ENCODE peak calls at places on chromosomes 11 and 22, in ten cellular contexts. One of them, this sample, is unnamed.

GRCh38 chr11:72821920-72822799 is 7.9 kb downstream of the ATG16L2 start:
- DNase-seq in psoas muscle: peak; percentile 89
- DNase-seq in H9: peak; percentile 95
- DNase-seq in GM12891: no peak
- DNase-seq in lung microvascular endothelial cell: peak; percentile 94
- DNase-seq in stimulated activated CD4-positive, alpha-beta T cell treated with anti-CD3 and anti-CD28 coated beads, Interleukin-2, amount 100 ng/mL, for 24 hours: peak; percentile 90
- DNase-seq in epithelial cell of prostate: peak; percentile 54
- DNase-seq in stimulated activated CD8-positive, alpha-beta memory T cell treated with anti-CD3 and anti-CD28 coated beads, Interleukin-2, amount 100 ng/mL, for 1 hour: peak; percentile 84
- DNase-seq in activated T-cell treated with anti-CD3 and anti-CD28 coated beads for 1 hour: peak; percentile 71
- DNase-seq in Kasumi-1: no peak
- DNase-seq in this sample: peak; percentile 45

GRCh38 chr22:35383679-35384071 is 2.8 kb downstream of the HMOX1 start:
- DNase-seq in H9: no peak
- DNase-seq in GM12891: no peak
- DNase-seq in activated T-cell treated with anti-CD3 and anti-CD28 coated beads for 1 hour: no peak
- DNase-seq in psoas muscle: no peak
- DNase-seq in stimulated activated CD4-positive, alpha-beta T cell treated with anti-CD3 and anti-CD28 coated beads, Interleukin-2, amount 100 ng/mL, for 24 hours: no peak
- DNase-seq in epithelial cell of prostate: no peak
- DNase-seq in lung microvascular endothelial cell: no peak
- DNase-seq in stimulated activated CD8-positive, alpha-beta memory T cell treated with anti-CD3 and anti-CD28 coated beads, Interleukin-2, amount 100 ng/mL, for 1 hour: no peak
- DNase-seq in Kasumi-1: no peak
- DNase-seq in this sample: no peak

GRCh38 chr11:63337070-63337469 is 32.5 kb upstream of the SLC22A9 start:
- DNase-seq in lung microvascular endothelial cell: no peak
- DNase-seq in epithelial cell of prostate: no peak
- DNase-seq in H9: no peak
- DNase-seq in stimulated activated CD4-positive, alpha-beta T cell treated with anti-CD3 and anti-CD28 coated beads, Interleukin-2, amount 100 ng/mL, for 24 hours: no peak
- DNase-seq in GM12891: no peak
- DNase-seq in activated T-cell treated with anti-CD3 and anti-CD28 coated beads for 1 hour: no peak
- DNase-seq in stimulated activated CD8-positive, alpha-beta memory T cell treated with anti-CD3 and anti-CD28 coated beads, Interleukin-2, amount 100 ng/mL, for 1 hour: no peak
- DNase-seq in psoas muscle: no peak
- DNase-seq in Kasumi-1: no peak
- DNase-seq in this sample: no peak

GRCh38 chr11:134512061-134512460 is 100.0 kb upstream of the B3GAT1 start:
- DNase-seq in lung microvascular endothelial cell: no peak
- DNase-seq in GM12891: no peak
- DNase-seq in stimulated activated CD4-positive, alpha-beta T cell treated with anti-CD3 and anti-CD28 coated beads, Interleukin-2, amount 100 ng/mL, for 24 hours: no peak
- DNase-seq in psoas muscle: no peak
- DNase-seq in stimulated activated CD8-positive, alpha-beta memory T cell treated with anti-CD3 and anti-CD28 coated beads, Interleukin-2, amount 100 ng/mL, for 1 hour: no peak
- DNase-seq in Kasumi-1: no peak
- DNase-seq in epithelial cell of prostate: no peak
- DNase-seq in H9: no peak
- DNase-seq in activated T-cell treated with anti-CD3 and anti-CD28 coated beads for 1 hour: no peak
- DNase-seq in this sample: no peak

GRCh38 chr11:66715346-66716085 is 13.5 kb downstream of the SPTBN2 start:
- DNase-seq in GM12891: no peak
- DNase-seq in stimulated activated CD4-positive, alpha-beta T cell treated with anti-CD3 and anti-CD28 coated beads, Interleukin-2, amount 100 ng/mL, for 24 hours: no peak
- DNase-seq in psoas muscle: no peak
- DNase-seq in Kasumi-1: no peak
- DNase-seq in epithelial cell of prostate: no peak
- DNase-seq in lung microvascular endothelial cell: no peak
- DNase-seq in H9: no peak
- DNase-seq in stimulated activated CD8-positive, alpha-beta memory T cell treated with anti-CD3 and anti-CD28 coated beads, Interleukin-2, amount 100 ng/mL, for 1 hour: no peak
- DNase-seq in activated T-cell treated with anti-CD3 and anti-CD28 coated beads for 1 hour: no peak
- DNase-seq in this sample: no peak

GRCh38 chr11:63536669-63537292 is at the start of gene PLAAT4:
- DNase-seq in psoas muscle: peak; percentile 23
- DNase-seq in lung microvascular endothelial cell: peak; percentile 71
- DNase-seq in GM12891: no peak
- DNase-seq in Kasumi-1: peak; percentile 8
- DNase-seq in activated T-cell treated with anti-CD3 and anti-CD28 coated beads for 1 hour: no peak
- DNase-seq in epithelial cell of prostate: no peak
- DNase-seq in stimulated activated CD4-positive, alpha-beta T cell treated with anti-CD3 and anti-CD28 coated beads, Interleukin-2, amount 100 ng/mL, for 24 hours: no peak
- DNase-seq in stimulated activated CD8-positive, alpha-beta memory T cell treated with anti-CD3 and anti-CD28 coated beads, Interleukin-2, amount 100 ng/mL, for 1 hour: no peak
- DNase-seq in H9: no peak
- DNase-seq in this sample: no peak

GRCh38 chr11:46597609-46598219 is 3.9 kb upstream of the AMBRA1 start:
- DNase-seq in lung microvascular endothelial cell: peak; percentile 19
- DNase-seq in epithelial cell of prostate: no peak
- DNase-seq in activated T-cell treated with anti-CD3 and anti-CD28 coated beads for 1 hour: no peak
- DNase-seq in stimulated activated CD4-positive, alpha-beta T cell treated with anti-CD3 and anti-CD28 coated beads, Interleukin-2, amount 100 ng/mL, for 24 hours: no peak
- DNase-seq in psoas muscle: no peak
- DNase-seq in H9: no peak
- DNase-seq in stimulated activated CD8-positive, alpha-beta memory T cell treated with anti-CD3 and anti-CD28 coated beads, Interleukin-2, amount 100 ng/mL, for 1 hour: no peak
- DNase-seq in GM12891: no peak
- DNase-seq in Kasumi-1: no peak
- DNase-seq in this sample: no peak

GRCh38 chr11:19743622-19744021 is 31.0 kb downstream of the NAV2 start:
- DNase-seq in stimulated activated CD4-positive, alpha-beta T cell treated with anti-CD3 and anti-CD28 coated beads, Interleukin-2, amount 100 ng/mL, for 24 hours: no peak
- DNase-seq in activated T-cell treated with anti-CD3 and anti-CD28 coated beads for 1 hour: no peak
- DNase-seq in psoas muscle: no peak
- DNase-seq in lung microvascular endothelial cell: no peak
- DNase-seq in H9: no peak
- DNase-seq in epithelial cell of prostate: no peak
- DNase-seq in Kasumi-1: no peak
- DNase-seq in stimulated activated CD8-positive, alpha-beta memory T cell treated with anti-CD3 and anti-CD28 coated beads, Interleukin-2, amount 100 ng/mL, for 1 hour: no peak
- DNase-seq in GM12891: no peak
- DNase-seq in this sample: no peak

GRCh38 chr22:30705710-30706651 is 11.3 kb downstream of the OSBP2 start:
- DNase-seq in stimulated activated CD8-positive, alpha-beta memory T cell treated with anti-CD3 and anti-CD28 coated beads, Interleukin-2, amount 100 ng/mL, for 1 hour: no peak
- DNase-seq in GM12891: no peak
- DNase-seq in activated T-cell treated with anti-CD3 and anti-CD28 coated beads for 1 hour: no peak
- DNase-seq in epithelial cell of prostate: no peak
- DNase-seq in Kasumi-1: no peak
- DNase-seq in H9: no peak
- DNase-seq in stimulated activated CD4-positive, alpha-beta T cell treated with anti-CD3 and anti-CD28 coated beads, Interleukin-2, amount 100 ng/mL, for 24 hours: no peak
- DNase-seq in psoas muscle: peak; percentile 18
- DNase-seq in lung microvascular endothelial cell: no peak
- DNase-seq in this sample: peak; percentile 67

GRCh38 chr11:206002-206384 is 1.2 kb downstream of the BET1L start:
- DNase-seq in psoas muscle: no peak
- DNase-seq in H9: no peak
- DNase-seq in stimulated activated CD4-positive, alpha-beta T cell treated with anti-CD3 and anti-CD28 coated beads, Interleukin-2, amount 100 ng/mL, for 24 hours: peak; percentile 15
- DNase-seq in activated T-cell treated with anti-CD3 and anti-CD28 coated beads for 1 hour: no peak
- DNase-seq in stimulated activated CD8-positive, alpha-beta memory T cell treated with anti-CD3 and anti-CD28 coated beads, Interleukin-2, amount 100 ng/mL, for 1 hour: no peak
- DNase-seq in epithelial cell of prostate: no peak
- DNase-seq in Kasumi-1: no peak
- DNase-seq in lung microvascular endothelial cell: no peak
- DNase-seq in GM12891: no peak
- DNase-seq in this sample: no peak

GRCh38 chr22:30500628-30501027 is 4.9 kb downstream of the SEC14L4 start:
- DNase-seq in H9: no peak
- DNase-seq in Kasumi-1: no peak
- DNase-seq in psoas muscle: no peak
- DNase-seq in GM12891: no peak
- DNase-seq in stimulated activated CD4-positive, alpha-beta T cell treated with anti-CD3 and anti-CD28 coated beads, Interleukin-2, amount 100 ng/mL, for 24 hours: no peak
- DNase-seq in activated T-cell treated with anti-CD3 and anti-CD28 coated beads for 1 hour: no peak
- DNase-seq in stimulated activated CD8-positive, alpha-beta memory T cell treated with anti-CD3 and anti-CD28 coated beads, Interleukin-2, amount 100 ng/mL, for 1 hour: no peak
- DNase-seq in lung microvascular endothelial cell: no peak
- DNase-seq in epithelial cell of prostate: no peak
- DNase-seq in this sample: no peak

GRCh38 chr11:86275493-86276370 is 26.3 kb upstream of the HIKESHI start:
- DNase-seq in Kasumi-1: no peak
- DNase-seq in stimulated activated CD4-positive, alpha-beta T cell treated with anti-CD3 and anti-CD28 coated beads, Interleukin-2, amount 100 ng/mL, for 24 hours: no peak
- DNase-seq in stimulated activated CD8-positive, alpha-beta memory T cell treated with anti-CD3 and anti-CD28 coated beads, Interleukin-2, amount 100 ng/mL, for 1 hour: no peak
- DNase-seq in activated T-cell treated with anti-CD3 and anti-CD28 coated beads for 1 hour: no peak
- DNase-seq in epithelial cell of prostate: no peak
- DNase-seq in GM12891: no peak
- DNase-seq in psoas muscle: no peak
- DNase-seq in H9: no peak
- DNase-seq in lung microvascular endothelial cell: no peak
- DNase-seq in this sample: no peak

GRCh38 chr11:112277937-112278336 is 17.3 kb upstream of the PLET1 start:
- DNase-seq in stimulated activated CD8-positive, alpha-beta memory T cell treated with anti-CD3 and anti-CD28 coated beads, Interleukin-2, amount 100 ng/mL, for 1 hour: no peak
- DNase-seq in stimulated activated CD4-positive, alpha-beta T cell treated with anti-CD3 and anti-CD28 coated beads, Interleukin-2, amount 100 ng/mL, for 24 hours: no peak
- DNase-seq in epithelial cell of prostate: no peak
- DNase-seq in H9: no peak
- DNase-seq in psoas muscle: no peak
- DNase-seq in activated T-cell treated with anti-CD3 and anti-CD28 coated beads for 1 hour: no peak
- DNase-seq in GM12891: no peak
- DNase-seq in Kasumi-1: no peak
- DNase-seq in lung microvascular endothelial cell: no peak
- DNase-seq in this sample: no peak

GRCh38 chr11:19562156-19562555 is 150.5 kb upstream of the NAV2 start:
- DNase-seq in epithelial cell of prostate: no peak
- DNase-seq in lung microvascular endothelial cell: no peak
- DNase-seq in GM12891: no peak
- DNase-seq in activated T-cell treated with anti-CD3 and anti-CD28 coated beads for 1 hour: no peak
- DNase-seq in Kasumi-1: no peak
- DNase-seq in stimulated activated CD4-positive, alpha-beta T cell treated with anti-CD3 and anti-CD28 coated beads, Interleukin-2, amount 100 ng/mL, for 24 hours: no peak
- DNase-seq in H9: no peak
- DNase-seq in stimulated activated CD8-positive, alpha-beta memory T cell treated with anti-CD3 and anti-CD28 coated beads, Interleukin-2, amount 100 ng/mL, for 1 hour: no peak
- DNase-seq in psoas muscle: no peak
- DNase-seq in this sample: no peak

GRCh38 chr11:129637473-129637872 is 178.2 kb upstream of the TMEM45B start:
- DNase-seq in psoas muscle: no peak
- DNase-seq in stimulated activated CD4-positive, alpha-beta T cell treated with anti-CD3 and anti-CD28 coated beads, Interleukin-2, amount 100 ng/mL, for 24 hours: no peak
- DNase-seq in epithelial cell of prostate: peak; percentile 81
- DNase-seq in lung microvascular endothelial cell: no peak
- DNase-seq in Kasumi-1: no peak
- DNase-seq in stimulated activated CD8-positive, alpha-beta memory T cell treated with anti-CD3 and anti-CD28 coated beads, Interleukin-2, amount 100 ng/mL, for 1 hour: no peak
- DNase-seq in H9: no peak
- DNase-seq in GM12891: no peak
- DNase-seq in activated T-cell treated with anti-CD3 and anti-CD28 coated beads for 1 hour: no peak
- DNase-seq in this sample: no peak

GRCh38 chr11:124717421-124717785 is 22.3 kb upstream of the NRGN start:
- DNase-seq in epithelial cell of prostate: peak; percentile 39
- DNase-seq in H9: no peak
- DNase-seq in activated T-cell treated with anti-CD3 and anti-CD28 coated beads for 1 hour: no peak
- DNase-seq in lung microvascular endothelial cell: no peak
- DNase-seq in stimulated activated CD4-positive, alpha-beta T cell treated with anti-CD3 and anti-CD28 coated beads, Interleukin-2, amount 100 ng/mL, for 24 hours: no peak
- DNase-seq in stimulated activated CD8-positive, alpha-beta memory T cell treated with anti-CD3 and anti-CD28 coated beads, Interleukin-2, amount 100 ng/mL, for 1 hour: no peak
- DNase-seq in GM12891: no peak
- DNase-seq in Kasumi-1: no peak
- DNase-seq in psoas muscle: no peak
- DNase-seq in this sample: no peak

GRCh38 chr22:22702159-22702873 is 57.9 kb downstream of the GGTLC2 start:
- DNase-seq in epithelial cell of prostate: no peak
- DNase-seq in GM12891: no peak
- DNase-seq in lung microvascular endothelial cell: no peak
- DNase-seq in stimulated activated CD4-positive, alpha-beta T cell treated with anti-CD3 and anti-CD28 coated beads, Interleukin-2, amount 100 ng/mL, for 24 hours: no peak
- DNase-seq in Kasumi-1: no peak
- DNase-seq in activated T-cell treated with anti-CD3 and anti-CD28 coated beads for 1 hour: no peak
- DNase-seq in H9: peak; percentile 58
- DNase-seq in stimulated activated CD8-positive, alpha-beta memory T cell treated with anti-CD3 and anti-CD28 coated beads, Interleukin-2, amount 100 ng/mL, for 1 hour: no peak
- DNase-seq in psoas muscle: no peak
- DNase-seq in this sample: no peak

GRCh38 chr22:29348956-29349355 is 33.5 kb upstream of the RASL10A start:
- DNase-seq in stimulated activated CD4-positive, alpha-beta T cell treated with anti-CD3 and anti-CD28 coated beads, Interleukin-2, amount 100 ng/mL, for 24 hours: no peak
- DNase-seq in psoas muscle: no peak
- DNase-seq in activated T-cell treated with anti-CD3 and anti-CD28 coated beads for 1 hour: no peak
- DNase-seq in epithelial cell of prostate: peak; percentile 54
- DNase-seq in lung microvascular endothelial cell: no peak
- DNase-seq in H9: no peak
- DNase-seq in stimulated activated CD8-positive, alpha-beta memory T cell treated with anti-CD3 and anti-CD28 coated beads, Interleukin-2, amount 100 ng/mL, for 1 hour: no peak
- DNase-seq in Kasumi-1: no peak
- DNase-seq in GM12891: no peak
- DNase-seq in this sample: no peak

GRCh38 chr11:60699282-60699681 is at the start of gene MS4A8:
- DNase-seq in stimulated activated CD4-positive, alpha-beta T cell treated with anti-CD3 and anti-CD28 coated beads, Interleukin-2, amount 100 ng/mL, for 24 hours: no peak
- DNase-seq in lung microvascular endothelial cell: no peak
- DNase-seq in H9: no peak
- DNase-seq in stimulated activated CD8-positive, alpha-beta memory T cell treated with anti-CD3 and anti-CD28 coated beads, Interleukin-2, amount 100 ng/mL, for 1 hour: no peak
- DNase-seq in activated T-cell treated with anti-CD3 and anti-CD28 coated beads for 1 hour: no peak
- DNase-seq in epithelial cell of prostate: no peak
- DNase-seq in Kasumi-1: no peak
- DNase-seq in GM12891: no peak
- DNase-seq in psoas muscle: no peak
- DNase-seq in this sample: no peak

GRCh38 chr11:47461876-47462275 is 12.9 kb upstream of the RAPSN start:
- DNase-seq in psoas muscle: no peak
- DNase-seq in epithelial cell of prostate: no peak
- DNase-seq in H9: no peak
- DNase-seq in activated T-cell treated with anti-CD3 and anti-CD28 coated beads for 1 hour: no peak
- DNase-seq in stimulated activated CD8-positive, alpha-beta memory T cell treated with anti-CD3 and anti-CD28 coated beads, Interleukin-2, amount 100 ng/mL, for 1 hour: no peak
- DNase-seq in GM12891: no peak
- DNase-seq in lung microvascular endothelial cell: no peak
- DNase-seq in stimulated activated CD4-positive, alpha-beta T cell treated with anti-CD3 and anti-CD28 coated beads, Interleukin-2, amount 100 ng/mL, for 24 hours: no peak
- DNase-seq in Kasumi-1: no peak
- DNase-seq in this sample: no peak

GRCh38 chr11:289706-290620 is 1.0 kb downstream of the PGGHG start:
- DNase-seq in stimulated activated CD8-positive, alpha-beta memory T cell treated with anti-CD3 and anti-CD28 coated beads, Interleukin-2, amount 100 ng/mL, for 1 hour: no peak
- DNase-seq in GM12891: no peak
- DNase-seq in psoas muscle: peak; percentile 12
- DNase-seq in stimulated activated CD4-positive, alpha-beta T cell treated with anti-CD3 and anti-CD28 coated beads, Interleukin-2, amount 100 ng/mL, for 24 hours: no peak
- DNase-seq in epithelial cell of prostate: no peak
- DNase-seq in activated T-cell treated with anti-CD3 and anti-CD28 coated beads for 1 hour: no peak
- DNase-seq in H9: peak; percentile 27
- DNase-seq in lung microvascular endothelial cell: no peak
- DNase-seq in Kasumi-1: no peak
- DNase-seq in this sample: no peak

GRCh38 chr11:69301491-69302401 is 7.8 kb downstream of the MYEOV start:
- DNase-seq in lung microvascular endothelial cell: peak; percentile 32
- DNase-seq in GM12891: no peak
- DNase-seq in activated T-cell treated with anti-CD3 and anti-CD28 coated beads for 1 hour: no peak
- DNase-seq in H9: no peak
- DNase-seq in stimulated activated CD4-positive, alpha-beta T cell treated with anti-CD3 and anti-CD28 coated beads, Interleukin-2, amount 100 ng/mL, for 24 hours: peak; percentile 56
- DNase-seq in stimulated activated CD8-positive, alpha-beta memory T cell treated with anti-CD3 and anti-CD28 coated beads, Interleukin-2, amount 100 ng/mL, for 1 hour: no peak
- DNase-seq in epithelial cell of prostate: no peak
- DNase-seq in psoas muscle: peak; percentile 52
- DNase-seq in Kasumi-1: peak; percentile 25
- DNase-seq in this sample: no peak

GRCh38 chr11:23284626-23285025 is 424.4 kb upstream of the CCDC179 start:
- DNase-seq in epithelial cell of prostate: no peak
- DNase-seq in stimulated activated CD8-positive, alpha-beta memory T cell treated with anti-CD3 and anti-CD28 coated beads, Interleukin-2, amount 100 ng/mL, for 1 hour: no peak
- DNase-seq in lung microvascular endothelial cell: no peak
- DNase-seq in H9: no peak
- DNase-seq in Kasumi-1: no peak
- DNase-seq in psoas muscle: no peak
- DNase-seq in stimulated activated CD4-positive, alpha-beta T cell treated with anti-CD3 and anti-CD28 coated beads, Interleukin-2, amount 100 ng/mL, for 24 hours: no peak
- DNase-seq in GM12891: no peak
- DNase-seq in activated T-cell treated with anti-CD3 and anti-CD28 coated beads for 1 hour: no peak
- DNase-seq in this sample: no peak

GRCh38 chr22:49197986-49198704 is 629.5 kb downstream of the BRD1 start:
- DNase-seq in lung microvascular endothelial cell: no peak
- DNase-seq in stimulated activated CD4-positive, alpha-beta T cell treated with anti-CD3 and anti-CD28 coated beads, Interleukin-2, amount 100 ng/mL, for 24 hours: no peak
- DNase-seq in Kasumi-1: no peak
- DNase-seq in activated T-cell treated with anti-CD3 and anti-CD28 coated beads for 1 hour: no peak
- DNase-seq in epithelial cell of prostate: no peak
- DNase-seq in H9: peak; percentile 5
- DNase-seq in psoas muscle: no peak
- DNase-seq in stimulated activated CD8-positive, alpha-beta memory T cell treated with anti-CD3 and anti-CD28 coated beads, Interleukin-2, amount 100 ng/mL, for 1 hour: no peak
- DNase-seq in GM12891: no peak
- DNase-seq in this sample: no peak

This sample was measured in GM12864.